ENCODE peak calls at places on chromosome 22, in five cellular contexts. One of them, this sample, is unnamed.

GRCh38 chr22:47175761-47176359 is 413.4 kb downstream of the TBC1D22A start:
- DNase-seq in non-pigmented ciliary epithelial cell: no peak
- DNase-seq in C1 segment of cervical spinal cord: no peak
- DNase-seq in H54: no peak
- DNase-seq in stimulated activated CD4-positive, alpha-beta T cell treated with anti-CD3 and anti-CD28 coated beads, Interleukin-1b, Interleukin-23, amount 100 ng/mL, for 24 hours: no peak
- DNase-seq in this sample: no peak

GRCh38 chr22:49046546-49047305 is 780.9 kb downstream of the BRD1 start:
- DNase-seq in non-pigmented ciliary epithelial cell: no peak
- DNase-seq in C1 segment of cervical spinal cord: peak
- DNase-seq in H54: no peak
- DNase-seq in stimulated activated CD4-positive, alpha-beta T cell treated with anti-CD3 and anti-CD28 coated beads, Interleukin-1b, Interleukin-23, amount 100 ng/mL, for 24 hours: peak
- DNase-seq in this sample: peak

GRCh38 chr22:37187891-37188761 is at the start of gene C1QTNF6:
- DNase-seq in non-pigmented ciliary epithelial cell: no peak
- DNase-seq in C1 segment of cervical spinal cord: no peak
- DNase-seq in H54: no peak
- DNase-seq in stimulated activated CD4-positive, alpha-beta T cell treated with anti-CD3 and anti-CD28 coated beads, Interleukin-1b, Interleukin-23, amount 100 ng/mL, for 24 hours: no peak
- DNase-seq in this sample: no peak

GRCh38 chr22:47923011-47923427 is 1160.6 kb downstream of the TBC1D22A start:
- DNase-seq in non-pigmented ciliary epithelial cell: no peak
- DNase-seq in C1 segment of cervical spinal cord: no peak
- DNase-seq in H54: no peak
- DNase-seq in stimulated activated CD4-positive, alpha-beta T cell treated with anti-CD3 and anti-CD28 coated beads, Interleukin-1b, Interleukin-23, amount 100 ng/mL, for 24 hours: no peak
- DNase-seq in this sample: no peak

GRCh38 chr22:20566420-20567260 is 59.2 kb downstream of the MED15 start:
- DNase-seq in non-pigmented ciliary epithelial cell: no peak
- DNase-seq in C1 segment of cervical spinal cord: no peak
- DNase-seq in H54: no peak
- DNase-seq in stimulated activated CD4-positive, alpha-beta T cell treated with anti-CD3 and anti-CD28 coated beads, Interleukin-1b, Interleukin-23, amount 100 ng/mL, for 24 hours: no peak
- DNase-seq in this sample: no peak

GRCh38 chr22:31477329-31477728 is 12.3 kb downstream of the EIF4ENIF1 start:
- DNase-seq in non-pigmented ciliary epithelial cell: no peak
- DNase-seq in C1 segment of cervical spinal cord: no peak
- DNase-seq in H54: no peak
- DNase-seq in stimulated activated CD4-positive, alpha-beta T cell treated with anti-CD3 and anti-CD28 coated beads, Interleukin-1b, Interleukin-23, amount 100 ng/mL, for 24 hours: no peak
- DNase-seq in this sample: no peak

GRCh38 chr22:47463220-47463619 is 700.8 kb downstream of the TBC1D22A start:
- DNase-seq in non-pigmented ciliary epithelial cell: no peak
- DNase-seq in C1 segment of cervical spinal cord: no peak
- DNase-seq in H54: no peak
- DNase-seq in stimulated activated CD4-positive, alpha-beta T cell treated with anti-CD3 and anti-CD28 coated beads, Interleukin-1b, Interleukin-23, amount 100 ng/mL, for 24 hours: no peak
- DNase-seq in this sample: no peak

GRCh38 chr22:48855593-48856307 is 971.9 kb downstream of the BRD1 start:
- DNase-seq in non-pigmented ciliary epithelial cell: no peak
- DNase-seq in C1 segment of cervical spinal cord: no peak
- DNase-seq in H54: no peak
- DNase-seq in stimulated activated CD4-positive, alpha-beta T cell treated with anti-CD3 and anti-CD28 coated beads, Interleukin-1b, Interleukin-23, amount 100 ng/mL, for 24 hours: no peak
- DNase-seq in this sample: no peak

GRCh38 chr22:35648066-35649025 is at the start of gene APOL6:
- DNase-seq in non-pigmented ciliary epithelial cell: peak
- DNase-seq in C1 segment of cervical spinal cord: peak
- DNase-seq in H54: no peak
- DNase-seq in stimulated activated CD4-positive, alpha-beta T cell treated with anti-CD3 and anti-CD28 coated beads, Interleukin-1b, Interleukin-23, amount 100 ng/mL, for 24 hours: peak
- DNase-seq in this sample: no peak

GRCh38 chr22:37501610-37502341 is 15.6 kb upstream of the MFNG start:
- DNase-seq in non-pigmented ciliary epithelial cell: peak
- DNase-seq in C1 segment of cervical spinal cord: no peak
- DNase-seq in H54: no peak
- DNase-seq in stimulated activated CD4-positive, alpha-beta T cell treated with anti-CD3 and anti-CD28 coated beads, Interleukin-1b, Interleukin-23, amount 100 ng/mL, for 24 hours: no peak
- DNase-seq in this sample: peak

GRCh38 chr22:33426451-33426850 is 368.3 kb upstream of the SYN3 start:
- DNase-seq in non-pigmented ciliary epithelial cell: no peak
- DNase-seq in C1 segment of cervical spinal cord: no peak
- DNase-seq in H54: no peak
- DNase-seq in stimulated activated CD4-positive, alpha-beta T cell treated with anti-CD3 and anti-CD28 coated beads, Interleukin-1b, Interleukin-23, amount 100 ng/mL, for 24 hours: no peak
- DNase-seq in this sample: no peak

GRCh38 chr22:50683086-50683993 is 10.7 kb downstream of the SHANK3 start:
- DNase-seq in non-pigmented ciliary epithelial cell: no peak
- DNase-seq in C1 segment of cervical spinal cord: no peak
- DNase-seq in H54: no peak
- DNase-seq in stimulated activated CD4-positive, alpha-beta T cell treated with anti-CD3 and anti-CD28 coated beads, Interleukin-1b, Interleukin-23, amount 100 ng/mL, for 24 hours: no peak
- DNase-seq in this sample: no peak

GRCh38 chr22:29587938-29588699 is 7.2 kb upstream of the NIPSNAP1 start:
- DNase-seq in non-pigmented ciliary epithelial cell: peak
- DNase-seq in C1 segment of cervical spinal cord: no peak
- DNase-seq in H54: peak
- DNase-seq in stimulated activated CD4-positive, alpha-beta T cell treated with anti-CD3 and anti-CD28 coated beads, Interleukin-1b, Interleukin-23, amount 100 ng/mL, for 24 hours: no peak
- DNase-seq in this sample: peak

GRCh38 chr22:39264344-39265116 is 19.7 kb upstream of the PDGFB start:
- DNase-seq in non-pigmented ciliary epithelial cell: no peak
- DNase-seq in C1 segment of cervical spinal cord: no peak
- DNase-seq in H54: no peak
- DNase-seq in stimulated activated CD4-positive, alpha-beta T cell treated with anti-CD3 and anti-CD28 coated beads, Interleukin-1b, Interleukin-23, amount 100 ng/mL, for 24 hours: no peak
- DNase-seq in this sample: no peak

GRCh38 chr22:29524440-29525191 is 28.9 kb downstream of the THOC5 start:
- DNase-seq in non-pigmented ciliary epithelial cell: no peak
- DNase-seq in C1 segment of cervical spinal cord: no peak
- DNase-seq in H54: no peak
- DNase-seq in stimulated activated CD4-positive, alpha-beta T cell treated with anti-CD3 and anti-CD28 coated beads, Interleukin-1b, Interleukin-23, amount 100 ng/mL, for 24 hours: no peak
- DNase-seq in this sample: no peak

GRCh38 chr22:36123673-36124630 is 36.6 kb downstream of the APOL3 start:
- DNase-seq in non-pigmented ciliary epithelial cell: peak
- DNase-seq in C1 segment of cervical spinal cord: peak
- DNase-seq in H54: peak
- DNase-seq in stimulated activated CD4-positive, alpha-beta T cell treated with anti-CD3 and anti-CD28 coated beads, Interleukin-1b, Interleukin-23, amount 100 ng/mL, for 24 hours: peak
- DNase-seq in this sample: peak

GRCh38 chr22:45876136-45877035 is 100.6 kb downstream of the WNT7B start:
- DNase-seq in non-pigmented ciliary epithelial cell: no peak
- DNase-seq in C1 segment of cervical spinal cord: no peak
- DNase-seq in H54: no peak
- DNase-seq in stimulated activated CD4-positive, alpha-beta T cell treated with anti-CD3 and anti-CD28 coated beads, Interleukin-1b, Interleukin-23, amount 100 ng/mL, for 24 hours: no peak
- DNase-seq in this sample: no peak

GRCh38 chr22:27194096-27194748 is 536.8 kb downstream of the MIAT start:
- DNase-seq in non-pigmented ciliary epithelial cell: no peak
- DNase-seq in C1 segment of cervical spinal cord: no peak
- DNase-seq in H54: no peak
- DNase-seq in stimulated activated CD4-positive, alpha-beta T cell treated with anti-CD3 and anti-CD28 coated beads, Interleukin-1b, Interleukin-23, amount 100 ng/mL, for 24 hours: no peak
- DNase-seq in this sample: no peak

GRCh38 chr22:30187726-30188407 is 58.7 kb downstream of the LIF start:
- DNase-seq in non-pigmented ciliary epithelial cell: no peak
- DNase-seq in C1 segment of cervical spinal cord: no peak
- DNase-seq in H54: no peak
- DNase-seq in stimulated activated CD4-positive, alpha-beta T cell treated with anti-CD3 and anti-CD28 coated beads, Interleukin-1b, Interleukin-23, amount 100 ng/mL, for 24 hours: no peak
- DNase-seq in this sample: no peak

GRCh38 chr22:40419718-40420117 is 49.3 kb downstream of the SGSM3 start:
- DNase-seq in non-pigmented ciliary epithelial cell: no peak
- DNase-seq in C1 segment of cervical spinal cord: no peak
- DNase-seq in H54: no peak
- DNase-seq in stimulated activated CD4-positive, alpha-beta T cell treated with anti-CD3 and anti-CD28 coated beads, Interleukin-1b, Interleukin-23, amount 100 ng/mL, for 24 hours: no peak
- DNase-seq in this sample: no peak

GRCh38 chr22:17536269-17536668 is 27.0 kb upstream of the SLC25A18 start:
- DNase-seq in non-pigmented ciliary epithelial cell: no peak
- DNase-seq in C1 segment of cervical spinal cord: no peak
- DNase-seq in H54: no peak
- DNase-seq in stimulated activated CD4-positive, alpha-beta T cell treated with anti-CD3 and anti-CD28 coated beads, Interleukin-1b, Interleukin-23, amount 100 ng/mL, for 24 hours: no peak
- DNase-seq in this sample: no peak

GRCh38 chr22:46878549-46878948 is 116.1 kb downstream of the TBC1D22A start:
- DNase-seq in non-pigmented ciliary epithelial cell: no peak
- DNase-seq in C1 segment of cervical spinal cord: no peak
- DNase-seq in H54: no peak
- DNase-seq in stimulated activated CD4-positive, alpha-beta T cell treated with anti-CD3 and anti-CD28 coated beads, Interleukin-1b, Interleukin-23, amount 100 ng/mL, for 24 hours: no peak
- DNase-seq in this sample: no peak

GRCh38 chr22:37237371-37238268 is 6.4 kb downstream of the RAC2 start:
- DNase-seq in non-pigmented ciliary epithelial cell: no peak
- DNase-seq in C1 segment of cervical spinal cord: no peak
- DNase-seq in H54: no peak
- DNase-seq in stimulated activated CD4-positive, alpha-beta T cell treated with anti-CD3 and anti-CD28 coated beads, Interleukin-1b, Interleukin-23, amount 100 ng/mL, for 24 hours: no peak
- DNase-seq in this sample: no peak

GRCh38 chr22:38347944-38348750 is 30.9 kb upstream of the CSNK1E start:
- DNase-seq in non-pigmented ciliary epithelial cell: no peak
- DNase-seq in C1 segment of cervical spinal cord: no peak
- DNase-seq in H54: peak
- DNase-seq in stimulated activated CD4-positive, alpha-beta T cell treated with anti-CD3 and anti-CD28 coated beads, Interleukin-1b, Interleukin-23, amount 100 ng/mL, for 24 hours: no peak
- DNase-seq in this sample: no peak

GRCh38 chr22:42769574-42770447 is 49.1 kb upstream of the A4GALT start:
- DNase-seq in non-pigmented ciliary epithelial cell: peak
- DNase-seq in C1 segment of cervical spinal cord: no peak
- DNase-seq in H54: peak
- DNase-seq in stimulated activated CD4-positive, alpha-beta T cell treated with anti-CD3 and anti-CD28 coated beads, Interleukin-1b, Interleukin-23, amount 100 ng/mL, for 24 hours: no peak
- DNase-seq in this sample: no peak

This sample was measured in SW 1271.